ENCODE peak calls at places on chromosomes 7 and 10, in four cellular contexts. U is PC-3; S is neuronal stem cell; C is activated naive CD8-positive, alpha-beta T cell treated with anti-CD3 and anti-CD28 coated beads, Interleukin-2, amount 50 U/mL, for 24 hours. L is an unnamed sample.

GRCh38 chr7:2687881-2688318 is at the start of gene AMZ1:
- DNase-seq in C (no peak), S (no peak), U (no peak), L (no peak)

GRCh38 chr7:68031180-68031943 is 1034.7 kb downstream of the TYW1 start:
- DNase-seq in U (no peak), C (no peak), S (no peak), L (no peak)

GRCh38 chr10:35347899-35348608 is 11.7 kb downstream of the CCNY start:
- DNase-seq in S (no peak), C (no peak), U (no peak), L (no peak)

GRCh38 chr10:25226775-25227682 is 52.2 kb downstream of the GPR158 start:
- DNase-seq in C (peak; percentile 9), U (peak; percentile 59), S (peak; percentile 24), L (peak; percentile 44)

GRCh38 chr10:8034666-8035640 is 19.5 kb upstream of the GATA3 start:
- DNase-seq in S (peak; percentile 39), C (peak; percentile 9), U (no peak), L (no peak)

GRCh38 chr7:139797607-139798006 is 19.8 kb upstream of the HIPK2 start:
- DNase-seq in S (no peak), U (no peak), C (no peak), L (no peak)

GRCh38 chr7:69129524-69129923 is 468.8 kb upstream of the AUTS2 start:
- DNase-seq in S (no peak), U (no peak), C (no peak), L (no peak)

GRCh38 chr10:35495521-35496238 is 109.5 kb upstream of the GJD4 start:
- DNase-seq in C (no peak), U (no peak), S (no peak), L (no peak)

GRCh38 chr7:7449055-7449454 is 86.6 kb downstream of the COL28A1 start:
- DNase-seq in U (no peak), S (no peak), C (no peak), L (no peak)

GRCh38 chr10:62772186-62772950 is 32.2 kb upstream of the ADO start:
- DNase-seq in U (no peak), S (no peak), C (no peak), L (no peak)

GRCh38 chr7:155806096-155806871 is 6.0 kb downstream of the SHH start:
- DNase-seq in U (no peak), S (no peak), C (no peak), L (no peak)

GRCh38 chr10:34789993-34790506 is 25.0 kb downstream of the PARD3 start:
- DNase-seq in C (no peak), U (no peak), S (no peak), L (no peak)

GRCh38 chr10:51699145-51699474 is 285 bp downstream of the CSTF2T start:
- DNase-seq in U (no peak), S (no peak), C (no peak), L (no peak)

GRCh38 chr10:115654961-115655360 is 561.8 kb downstream of the ATRNL1 start:
- DNase-seq in S (no peak), C (no peak), U (no peak), L (no peak)

GRCh38 chr10:11689945-11690736 is 52.0 kb upstream of the ECHDC3 start:
- DNase-seq in C (no peak), U (no peak), S (no peak), L (no peak)

GRCh38 chr10:3470191-3470590 is 297.6 kb upstream of the PITRM1 start:
- DNase-seq in U (no peak), S (no peak), C (no peak), L (no peak)

GRCh38 chr10:132068431-132069121 is 2.8 kb downstream of the JAKMIP3 start:
- DNase-seq in U (no peak), C (no peak), S (no peak), L (no peak)

GRCh38 chr10:120432209-120432608 is 24.8 kb upstream of the PLPP4 start:
- DNase-seq in U (no peak), C (no peak), S (no peak), L (no peak)

GRCh38 chr7:11341285-11341944 is 367.7 kb downstream of the PHF14 start:
- DNase-seq in C (no peak), S (no peak), U (peak; percentile 61), L (peak; percentile 28)

GRCh38 chr7:13279854-13280435 is 592.5 kb downstream of the ARL4A start:
- DNase-seq in C (no peak), U (peak; percentile 63), S (no peak), L (no peak)

L was measured in NT2/D1.